ENCODE peak calls at places on chromosomes 7 and 10, in four cellular contexts. E, F, S and X are unnamed samples.

GRCh38 chr7:30976381-30976780 is 12.6 kb downstream of the GHRHR start:
- DNase-seq in F (no peak), S (no peak), E (no peak), X (no peak)

GRCh38 chr7:155969192-155969929 is 157.1 kb upstream of the SHH start:
- DNase-seq in E (no peak), F (no peak), S (no peak), X (no peak)

GRCh38 chr7:121032645-121033460 is 44.3 kb downstream of the CPED1 start:
- DNase-seq in F (no peak), S (no peak), E (no peak), X (no peak)

GRCh38 chr7:142807855-142808460 is 37.2 kb downstream of the PRSS2 start:
- DNase-seq in F (no peak), E (no peak), S (no peak), X (no peak)

GRCh38 chr10:31623466-31623865 is 304.4 kb downstream of the ZEB1 start:
- DNase-seq in S (no peak), E (peak), F (no peak), X (no peak)

GRCh38 chr7:21675255-21675654 is 132.4 kb downstream of the DNAH11 start:
- DNase-seq in S (no peak), F (no peak), E (no peak), X (peak)

GRCh38 chr10:86961481-86962091 is 3.2 kb downstream of the SNCG start:
- DNase-seq in E (no peak), F (no peak), S (peak), X (no peak)

GRCh38 chr7:50562126-50562525 is 3.1 kb downstream of the DDC start:
- DNase-seq in S (no peak), E (no peak), F (no peak), X (peak)

GRCh38 chr7:47505317-47506007 is 76.4 kb downstream of the TNS3 start:
- DNase-seq in S (peak), F (no peak), E (no peak), X (no peak)

GRCh38 chr7:36281945-36282727 is 107.5 kb upstream of the ANLN start:
- DNase-seq in S (no peak), E (no peak), F (no peak), X (no peak)

GRCh38 chr7:159049266-159050025 is 95.2 kb downstream of the VIPR2 start:
- DNase-seq in F (peak), S (no peak), E (no peak), X (no peak)

GRCh38 chr7:27688056-27688455 is 25.4 kb upstream of the HIBADH start:
- DNase-seq in S (no peak), E (no peak), F (no peak), X (no peak)

GRCh38 chr10:70480254-70480861 is 1.8 kb downstream of the PALD1 start:
- DNase-seq in E (no peak), F (no peak), S (no peak), X (no peak)

GRCh38 chr7:6228865-6229264 is 43.6 kb downstream of the CYTH3 start:
- DNase-seq in S (no peak), F (no peak), E (no peak), X (no peak)

GRCh38 chr7:143408686-143409551 is at the start of gene EPHA1:
- DNase-seq in E (no peak), S (no peak), F (peak), X (peak)

GRCh38 chr10:126738001-126738400 is 67.5 kb upstream of the C10orf90 start:
- DNase-seq in E (no peak), S (no peak), F (no peak), X (no peak)

GRCh38 chr10:63573068-63573697 is 52.0 kb downstream of the REEP3 start:
- DNase-seq in F (no peak), E (no peak), S (no peak), X (no peak)

GRCh38 chr10:96829029-96829773 is 2.9 kb upstream of the LCOR start:
- DNase-seq in S (no peak), F (no peak), E (no peak), X (no peak)

GRCh38 chr10:125003901-125004467 is 62.1 kb downstream of the ZRANB1 start:
- DNase-seq in S (peak), E (no peak), F (peak), X (no peak)

GRCh38 chr7:5450549-5451327 is 27.1 kb upstream of the TNRC18 start:
- DNase-seq in F (peak), S (peak), E (peak), X (peak)

GRCh38 chr10:90195288-90195840 is 494.0 kb downstream of the KIF20B start:
- DNase-seq in S (no peak), E (no peak), F (no peak), X (no peak)

GRCh38 chr7:98214811-98215321 is 3.6 kb downstream of the BHLHA15 start:
- DNase-seq in E (no peak), S (peak), F (peak), X (no peak)

GRCh38 chr7:105006367-105007139 is 7.5 kb upstream of the KMT2E start:
- DNase-seq in F (no peak), S (no peak), E (no peak), X (no peak)

GRCh38 chr10:31490858-31491504 is 172.0 kb downstream of the ZEB1 start:
- DNase-seq in E (no peak), S (no peak), F (no peak), X (peak)

GRCh38 chr10:50421026-50421719 is 169.9 kb upstream of the ASAH2 start:
- DNase-seq in S (no peak), E (no peak), F (peak), X (peak)
- TF ChIP-seq CTCF in S (no peak), E (peak), F (peak), X (peak)

DNA sequence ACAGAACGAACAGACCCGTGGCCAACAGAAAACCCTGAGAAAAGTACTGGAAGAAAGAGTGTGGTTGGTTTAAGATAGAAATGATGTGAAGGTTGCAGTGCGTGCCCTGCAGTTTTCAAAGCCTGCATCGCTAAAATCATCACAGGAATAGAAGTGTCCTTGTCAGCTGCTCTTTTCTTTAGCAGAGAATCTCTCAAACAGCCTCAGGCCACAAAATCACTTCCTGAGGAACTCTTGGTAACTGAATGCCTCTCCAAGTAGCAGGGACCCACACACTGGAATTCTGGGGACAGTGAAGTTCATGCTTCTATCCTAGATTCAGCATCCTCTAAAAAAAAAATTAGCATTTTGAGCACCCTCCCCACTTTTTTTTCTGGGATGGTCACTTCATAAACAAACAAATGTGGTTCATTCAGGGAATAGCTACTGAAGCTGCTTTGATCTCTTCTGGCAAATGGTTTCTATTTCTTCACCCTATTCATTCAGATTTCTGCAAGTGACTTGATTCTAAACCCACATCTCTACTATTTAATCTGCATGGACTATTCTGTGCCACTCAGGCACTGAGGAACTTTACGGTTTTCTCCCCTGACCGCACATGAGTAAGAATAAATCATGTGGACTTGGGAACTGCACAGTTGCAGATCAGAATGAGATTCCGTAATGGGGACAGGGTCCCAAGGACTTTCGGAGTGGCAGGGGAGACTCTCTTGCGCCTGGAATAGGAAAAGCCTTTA is 306.9 kb downstream of the FRMD4A start:
- DNase-seq in F (no peak), S (no peak), E (no peak), X (no peak)
- H3K4me3 ChIP-seq in F (no peak), S (no peak), E (no peak), X (no peak)

DNA sequence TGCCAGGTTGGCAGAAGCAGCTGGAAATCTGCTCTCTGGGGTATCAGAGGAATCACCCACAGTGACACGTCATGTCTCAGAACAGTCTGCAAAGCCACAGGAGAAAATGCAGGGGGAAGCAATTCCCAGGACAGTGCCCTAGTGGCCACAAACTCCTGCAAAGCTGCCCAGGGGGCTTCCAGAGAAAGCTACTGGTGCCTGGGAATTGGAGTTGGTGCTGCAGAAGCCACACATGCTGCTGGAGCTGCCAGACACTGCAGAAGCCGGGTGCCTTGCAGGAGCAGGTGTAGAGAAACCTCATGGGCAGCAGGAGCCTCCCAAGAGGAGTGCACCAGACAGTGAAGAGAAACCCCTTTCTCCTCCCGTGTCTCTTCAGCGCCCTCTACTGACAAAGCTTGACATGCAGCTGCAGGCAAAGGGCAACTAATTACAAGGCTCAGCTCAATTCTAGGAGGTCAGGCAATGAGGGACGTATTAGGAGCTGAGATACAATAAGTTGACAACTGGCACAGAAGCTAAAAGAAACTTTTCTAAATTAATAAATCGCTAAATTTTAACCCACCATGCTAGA is 30.2 kb upstream of the NUB1 start:
- DNase-seq in S (no peak), E (no peak), F (no peak), X (peak)
- TF ChIP-seq CTCF in S (no peak), E (no peak), F (no peak), X (peak)

DNA sequence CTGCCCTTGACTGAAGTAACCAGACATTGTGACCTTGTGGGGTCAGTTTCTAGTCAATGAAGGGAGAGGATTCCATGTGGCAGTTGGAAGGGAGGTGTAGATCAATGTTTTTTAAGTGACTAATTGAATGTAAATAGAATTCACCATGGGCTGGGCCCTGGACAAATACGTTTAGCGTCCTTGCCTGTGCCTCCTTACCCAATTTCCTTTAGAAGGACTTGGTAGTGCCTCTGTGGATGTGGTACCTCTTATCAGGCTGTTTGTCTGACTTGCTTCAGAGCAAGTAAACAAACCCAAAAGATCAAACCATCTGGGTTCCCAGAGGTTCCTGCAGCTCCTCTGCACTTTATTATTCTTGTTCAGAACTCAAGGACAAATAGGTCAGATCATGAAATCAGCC is 4.3 kb upstream of the KAT6B start:
- DNase-seq in E (no peak), F (no peak), S (no peak), X (no peak)
- H3K4me3 ChIP-seq in E (no peak), F (no peak), S (no peak), X (no peak)

GRCh38 chr7:29612596-29612995 is 49.0 kb downstream of the PRR15 start:
- DNase-seq in E (no peak), F (no peak), S (no peak), X (no peak)
- TF ChIP-seq CTCF in E (no peak), F (no peak), S (no peak), X (no peak)